ENCODE peak calls at places on chromosomes 5 and 9, in nine cellular contexts. I is CD4-positive, alpha-beta T cell; U is activated CD4-positive, alpha-beta T cell treated with anti-CD3 and anti-CD28 coated beads for 48 hours; P is stimulated activated CD4-positive, alpha-beta T cell treated with anti-CD3 and anti-CD28 coated beads, Interleukin-12 subunit alpha, Interleukin-12 subunit beta, amount 100 ng/mL, for 4 hours; C is head of caudate nucleus; W is neural crest cell; Y is NCI-H2081; V is nucleus accumbens; H is activated CD8-positive, alpha-beta T cell treated with anti-CD3 and anti-CD28 coated beads for 36 hours. T is an unnamed sample.

GRCh38 chr5:111144352-111144930 is 52.3 kb downstream of the WDR36 start:
- DNase-seq in V (no peak), I (no peak), C (no peak), H (peak; percentile 13), P (no peak), U (no peak), W (no peak), Y (no peak), T (no peak)

GRCh38 chr5:142970440-142970788 is 200.2 kb downstream of the ARHGAP26 start:
- DNase-seq in U (no peak), Y (no peak), H (no peak), W (no peak), I (no peak), V (no peak), P (no peak), C (no peak), T (no peak)

GRCh38 chr9:124880501-124880900 is 18.6 kb downstream of the ARPC5L start:
- DNase-seq in I (no peak), P (no peak), V (peak; percentile 27), H (no peak), U (no peak), W (no peak), Y (no peak), C (peak; percentile 82), T (no peak)

GRCh38 chr9:136769710-136770191 is 5.4 kb upstream of the LCN15 start:
- DNase-seq in U (peak; percentile 74), H (peak; percentile 73), W (peak; percentile 69), P (peak; percentile 55), Y (no peak), V (no peak), C (peak; percentile 33), I (peak; percentile 29), T (peak; percentile 73)

GRCh38 chr9:34862043-34862442 is 96.0 kb upstream of the PHF24 start:
- DNase-seq in C (no peak), I (no peak), Y (no peak), U (no peak), W (no peak), P (no peak), V (no peak), H (no peak), T (no peak)

GRCh38 chr5:64811050-64811640 is 42.4 kb downstream of the CWC27 start:
- DNase-seq in C (no peak), U (no peak), Y (peak; percentile 24), W (no peak), H (peak; percentile 18), V (no peak), P (no peak), I (no peak), T (no peak)

GRCh38 chr9:5897851-5898250 is 7.2 kb downstream of the MLANA start:
- DNase-seq in Y (no peak), I (no peak), V (no peak), C (no peak), U (no peak), P (no peak), H (no peak), W (no peak), T (no peak)

GRCh38 chr5:54570923-54571322 is 53.4 kb downstream of the SNX18 start:
- DNase-seq in I (no peak), P (no peak), H (no peak), C (peak; percentile 33), W (no peak), Y (no peak), V (no peak), U (no peak), T (no peak)

GRCh38 chr9:108639736-108640135 is 216.1 kb downstream of the ACTL7B start:
- DNase-seq in P (no peak), I (no peak), C (no peak), W (no peak), U (no peak), V (no peak), Y (no peak), H (no peak), T (no peak)

GRCh38 chr5:179766021-179766725 is 27.6 kb upstream of the LTC4S start:
- DNase-seq in P (no peak), I (no peak), V (no peak), C (no peak), W (no peak), H (no peak), Y (no peak), U (no peak), T (no peak)

GRCh38 chr5:171391996-171392577 is 4.4 kb downstream of the NPM1 start:
- DNase-seq in H (no peak), Y (no peak), V (no peak), U (no peak), C (no peak), I (no peak), P (no peak), W (no peak), T (no peak)

GRCh38 chr5:36323926-36324781 is 22.5 kb upstream of the RANBP3L start:
- DNase-seq in U (no peak), V (no peak), Y (no peak), C (peak; percentile 7), W (no peak), H (no peak), P (no peak), I (no peak), T (no peak)

GRCh38 chr9:100492952-100493351 is 20.0 kb downstream of the TMEFF1 start:
- DNase-seq in I (no peak), V (no peak), U (no peak), W (no peak), P (no peak), C (no peak), H (no peak), Y (no peak), T (no peak)